ENCODE peak calls at places on chromosomes 3 and 15, in nine cellular contexts. One of them, this sample, is unnamed.

GRCh38 chr15:85356276-85356675 is 24.1 kb upstream of the AKAP13 start:
- DNase-seq in tibial artery: no peak
- DNase-seq in left lung: no peak
- DNase-seq in pancreas: no peak
- DNase-seq in NCI-H774: no peak
- DNase-seq in effector CD8-positive, alpha-beta T cell: no peak
- DNase-seq in HS-5: no peak
- DNase-seq in stimulated activated CD8-positive, alpha-beta memory T cell treated with anti-CD3 and anti-CD28 coated beads, Interleukin-7, amount 100 ng/mL, for 1 hour: no peak
- DNase-seq in heart left ventricle: no peak
- DNase-seq in this sample: no peak

GRCh38 chr3:182671942-182672341 is 121.4 kb upstream of the ATP11B start:
- DNase-seq in left lung: no peak
- DNase-seq in heart left ventricle: no peak
- DNase-seq in effector CD8-positive, alpha-beta T cell: no peak
- DNase-seq in stimulated activated CD8-positive, alpha-beta memory T cell treated with anti-CD3 and anti-CD28 coated beads, Interleukin-7, amount 100 ng/mL, for 1 hour: no peak
- DNase-seq in NCI-H774: no peak
- DNase-seq in HS-5: peak; percentile 41
- DNase-seq in tibial artery: no peak
- DNase-seq in pancreas: no peak
- DNase-seq in this sample: peak; percentile 42

GRCh38 chr3:170044280-170044679 is 6.5 kb downstream of the GPR160 start:
- DNase-seq in effector CD8-positive, alpha-beta T cell: no peak
- DNase-seq in tibial artery: no peak
- DNase-seq in NCI-H774: no peak
- DNase-seq in pancreas: no peak
- DNase-seq in HS-5: no peak
- DNase-seq in heart left ventricle: no peak
- DNase-seq in stimulated activated CD8-positive, alpha-beta memory T cell treated with anti-CD3 and anti-CD28 coated beads, Interleukin-7, amount 100 ng/mL, for 1 hour: no peak
- DNase-seq in left lung: no peak
- DNase-seq in this sample: no peak

GRCh38 chr15:64883097-64883581 is 28.6 kb upstream of the ANKDD1A start:
- DNase-seq in effector CD8-positive, alpha-beta T cell: no peak
- DNase-seq in left lung: no peak
- DNase-seq in HS-5: no peak
- DNase-seq in NCI-H774: no peak
- DNase-seq in stimulated activated CD8-positive, alpha-beta memory T cell treated with anti-CD3 and anti-CD28 coated beads, Interleukin-7, amount 100 ng/mL, for 1 hour: no peak
- DNase-seq in tibial artery: no peak
- DNase-seq in pancreas: no peak
- DNase-seq in heart left ventricle: no peak
- DNase-seq in this sample: peak; percentile 19

GRCh38 chr15:94206463-94207167 is 24.7 kb upstream of the MCTP2 start:
- DNase-seq in NCI-H774: no peak
- DNase-seq in left lung: no peak
- DNase-seq in heart left ventricle: no peak
- DNase-seq in pancreas: no peak
- DNase-seq in effector CD8-positive, alpha-beta T cell: no peak
- DNase-seq in tibial artery: no peak
- DNase-seq in HS-5: no peak
- DNase-seq in stimulated activated CD8-positive, alpha-beta memory T cell treated with anti-CD3 and anti-CD28 coated beads, Interleukin-7, amount 100 ng/mL, for 1 hour: no peak
- DNase-seq in this sample: peak; percentile 14

GRCh38 chr15:62242999-62243398 is 77.9 kb upstream of the C2CD4B start:
- DNase-seq in pancreas: no peak
- DNase-seq in stimulated activated CD8-positive, alpha-beta memory T cell treated with anti-CD3 and anti-CD28 coated beads, Interleukin-7, amount 100 ng/mL, for 1 hour: no peak
- DNase-seq in tibial artery: no peak
- DNase-seq in HS-5: no peak
- DNase-seq in effector CD8-positive, alpha-beta T cell: no peak
- DNase-seq in left lung: no peak
- DNase-seq in NCI-H774: no peak
- DNase-seq in heart left ventricle: no peak
- DNase-seq in this sample: no peak

GRCh38 chr3:133662256-133662773 is 574 bp upstream of the TOPBP1 start:
- DNase-seq in NCI-H774: peak; percentile 6
- DNase-seq in tibial artery: no peak
- DNase-seq in left lung: no peak
- DNase-seq in effector CD8-positive, alpha-beta T cell: no peak
- DNase-seq in heart left ventricle: no peak
- DNase-seq in HS-5: no peak
- DNase-seq in stimulated activated CD8-positive, alpha-beta memory T cell treated with anti-CD3 and anti-CD28 coated beads, Interleukin-7, amount 100 ng/mL, for 1 hour: no peak
- DNase-seq in pancreas: no peak
- DNase-seq in this sample: peak; percentile 21

GRCh38 chr3:192902481-192903023 is 15.1 kb downstream of the MB21D2 start:
- DNase-seq in HS-5: no peak
- DNase-seq in tibial artery: no peak
- DNase-seq in heart left ventricle: no peak
- DNase-seq in effector CD8-positive, alpha-beta T cell: no peak
- DNase-seq in stimulated activated CD8-positive, alpha-beta memory T cell treated with anti-CD3 and anti-CD28 coated beads, Interleukin-7, amount 100 ng/mL, for 1 hour: no peak
- DNase-seq in pancreas: no peak
- DNase-seq in left lung: no peak
- DNase-seq in NCI-H774: no peak
- DNase-seq in this sample: no peak

GRCh38 chr15:62392411-62392810 is 227.3 kb upstream of the C2CD4B start:
- DNase-seq in left lung: no peak
- DNase-seq in HS-5: no peak
- DNase-seq in pancreas: no peak
- DNase-seq in effector CD8-positive, alpha-beta T cell: no peak
- DNase-seq in tibial artery: no peak
- DNase-seq in NCI-H774: no peak
- DNase-seq in heart left ventricle: no peak
- DNase-seq in stimulated activated CD8-positive, alpha-beta memory T cell treated with anti-CD3 and anti-CD28 coated beads, Interleukin-7, amount 100 ng/mL, for 1 hour: no peak
- DNase-seq in this sample: peak; percentile 18

GRCh38 chr3:882526-882925 is 210.3 kb upstream of the CNTN6 start:
- DNase-seq in effector CD8-positive, alpha-beta T cell: no peak
- DNase-seq in NCI-H774: no peak
- DNase-seq in heart left ventricle: no peak
- DNase-seq in stimulated activated CD8-positive, alpha-beta memory T cell treated with anti-CD3 and anti-CD28 coated beads, Interleukin-7, amount 100 ng/mL, for 1 hour: no peak
- DNase-seq in tibial artery: no peak
- DNase-seq in HS-5: no peak
- DNase-seq in pancreas: no peak
- DNase-seq in left lung: no peak
- DNase-seq in this sample: no peak

GRCh38 chr15:92898988-92899909 is 875 bp upstream of the CHD2 start:
- DNase-seq in heart left ventricle: no peak
- DNase-seq in HS-5: no peak
- DNase-seq in tibial artery: no peak
- DNase-seq in effector CD8-positive, alpha-beta T cell: no peak
- DNase-seq in NCI-H774: peak; percentile 63
- DNase-seq in pancreas: no peak
- DNase-seq in left lung: no peak
- DNase-seq in stimulated activated CD8-positive, alpha-beta memory T cell treated with anti-CD3 and anti-CD28 coated beads, Interleukin-7, amount 100 ng/mL, for 1 hour: no peak
- DNase-seq in this sample: no peak

GRCh38 chr15:33864360-33865075 is 103.8 kb upstream of the CHRM5 start:
- DNase-seq in heart left ventricle: no peak
- DNase-seq in effector CD8-positive, alpha-beta T cell: no peak
- DNase-seq in HS-5: no peak
- DNase-seq in left lung: no peak
- DNase-seq in pancreas: no peak
- DNase-seq in stimulated activated CD8-positive, alpha-beta memory T cell treated with anti-CD3 and anti-CD28 coated beads, Interleukin-7, amount 100 ng/mL, for 1 hour: no peak
- DNase-seq in NCI-H774: no peak
- DNase-seq in tibial artery: no peak
- DNase-seq in this sample: no peak

GRCh38 chr3:52301042-52301441 is 13.4 kb downstream of the GLYCTK start:
- DNase-seq in stimulated activated CD8-positive, alpha-beta memory T cell treated with anti-CD3 and anti-CD28 coated beads, Interleukin-7, amount 100 ng/mL, for 1 hour: no peak
- DNase-seq in pancreas: no peak
- DNase-seq in tibial artery: no peak
- DNase-seq in heart left ventricle: no peak
- DNase-seq in NCI-H774: no peak
- DNase-seq in HS-5: no peak
- DNase-seq in left lung: no peak
- DNase-seq in effector CD8-positive, alpha-beta T cell: no peak
- DNase-seq in this sample: no peak

GRCh38 chr3:48222616-48223513 is at the start of gene CAMP:
- DNase-seq in stimulated activated CD8-positive, alpha-beta memory T cell treated with anti-CD3 and anti-CD28 coated beads, Interleukin-7, amount 100 ng/mL, for 1 hour: no peak
- DNase-seq in HS-5: no peak
- DNase-seq in left lung: peak; percentile 87
- DNase-seq in pancreas: peak; percentile 54
- DNase-seq in tibial artery: peak; percentile 76
- DNase-seq in heart left ventricle: peak; percentile 44
- DNase-seq in effector CD8-positive, alpha-beta T cell: no peak
- DNase-seq in NCI-H774: no peak
- DNase-seq in this sample: peak; percentile 78

GRCh38 chr15:24772709-24773373 is 97.3 kb downstream of the NPAP1 start:
- DNase-seq in HS-5: no peak
- DNase-seq in effector CD8-positive, alpha-beta T cell: peak; percentile 50
- DNase-seq in left lung: peak; percentile 66
- DNase-seq in pancreas: peak; percentile 77
- DNase-seq in NCI-H774: no peak
- DNase-seq in stimulated activated CD8-positive, alpha-beta memory T cell treated with anti-CD3 and anti-CD28 coated beads, Interleukin-7, amount 100 ng/mL, for 1 hour: peak; percentile 9
- DNase-seq in heart left ventricle: peak; percentile 70
- DNase-seq in tibial artery: peak; percentile 24
- DNase-seq in this sample: peak; percentile 83

GRCh38 chr15:97036301-97036700 is 705.8 kb downstream of the NR2F2 start:
- DNase-seq in stimulated activated CD8-positive, alpha-beta memory T cell treated with anti-CD3 and anti-CD28 coated beads, Interleukin-7, amount 100 ng/mL, for 1 hour: no peak
- DNase-seq in HS-5: no peak
- DNase-seq in effector CD8-positive, alpha-beta T cell: no peak
- DNase-seq in NCI-H774: no peak
- DNase-seq in pancreas: no peak
- DNase-seq in heart left ventricle: no peak
- DNase-seq in tibial artery: no peak
- DNase-seq in left lung: no peak
- DNase-seq in this sample: no peak

GRCh38 chr3:129398803-129399144 is 29.7 kb downstream of the EFCAB12 start:
- DNase-seq in stimulated activated CD8-positive, alpha-beta memory T cell treated with anti-CD3 and anti-CD28 coated beads, Interleukin-7, amount 100 ng/mL, for 1 hour: no peak
- DNase-seq in tibial artery: no peak
- DNase-seq in heart left ventricle: peak; percentile 23
- DNase-seq in left lung: no peak
- DNase-seq in HS-5: no peak
- DNase-seq in pancreas: no peak
- DNase-seq in NCI-H774: no peak
- DNase-seq in effector CD8-positive, alpha-beta T cell: no peak
- DNase-seq in this sample: peak; percentile 65

GRCh38 chr3:23767546-23767945 is 38.2 kb upstream of the UBE2E1 start:
- DNase-seq in effector CD8-positive, alpha-beta T cell: no peak
- DNase-seq in heart left ventricle: no peak
- DNase-seq in NCI-H774: no peak
- DNase-seq in pancreas: no peak
- DNase-seq in left lung: no peak
- DNase-seq in HS-5: no peak
- DNase-seq in tibial artery: no peak
- DNase-seq in stimulated activated CD8-positive, alpha-beta memory T cell treated with anti-CD3 and anti-CD28 coated beads, Interleukin-7, amount 100 ng/mL, for 1 hour: no peak
- DNase-seq in this sample: no peak